ENCODE peak calls at places on chromosome 7, in ten cellular contexts. K is testis, Y is IMR-90, S is stomach, L is right lobe of liver, J is thyroid gland, F is spleen, M is heart left ventricle, A is transverse colon, Z is Peyer's patch. E is an unnamed sample.

GRCh38 chr7:149855368-149856305 is 17.5 kb downstream of the ZNF862 start:
- DNase-seq in M (no peak), J (peak; percentile 92), Y (peak; percentile 88), Z (no peak), K (no peak), L (no peak), A (no peak), S (no peak), F (no peak), E (no peak)

GRCh38 chr7:1859266-1860035 is 189.4 kb downstream of the ELFN1 start:
- DNase-seq in Z (no peak), A (no peak), Y (no peak), J (no peak), K (no peak), F (peak; percentile 64), M (peak; percentile 38), L (no peak), S (no peak), E (no peak)

GRCh38 chr7:147062897-147063296 is 946.3 kb downstream of the CNTNAP2 start:
- DNase-seq in K (no peak), M (no peak), Z (no peak), Y (no peak), J (no peak), S (no peak), A (no peak), F (no peak), L (no peak), E (no peak)

GRCh38 chr7:2521341-2521745 is 1.8 kb downstream of the LFNG start:
- DNase-seq in K (no peak), A (no peak), M (no peak), Y (no peak), J (no peak), S (no peak), L (no peak), F (peak; percentile 84), Z (no peak), E (peak; percentile 25)

GRCh38 chr7:128103498-128104108 is 72.4 kb upstream of the LRRC4 start:
- DNase-seq in J (peak; percentile 22), F (peak; percentile 93), A (no peak), Z (peak; percentile 65), L (no peak), Y (no peak), S (no peak), K (peak; percentile 81), M (peak; percentile 75), E (peak; percentile 32)

GRCh38 chr7:74092321-74092963 is 8.8 kb downstream of the LIMK1 start:
- DNase-seq in S (no peak), Z (peak; percentile 64), F (peak; percentile 79), Y (no peak), L (no peak), J (no peak), M (peak; percentile 81), K (no peak), A (peak; percentile 25), E (no peak)

GRCh38 chr7:128734777-128735342 is 4.3 kb upstream of the CALU start:
- DNase-seq in L (no peak), Y (no peak), S (no peak), M (no peak), A (no peak), K (no peak), J (no peak), F (no peak), Z (no peak), E (no peak)

GRCh38 chr7:71389976-71390375 is 258.0 kb downstream of the GALNT17 start:
- DNase-seq in Z (no peak), L (no peak), A (no peak), J (no peak), Y (no peak), M (no peak), F (no peak), S (no peak), K (peak; percentile 20), E (no peak)

GRCh38 chr7:111029141-111029572 is 61.8 kb upstream of the LRRN3 start:
- DNase-seq in M (no peak), A (no peak), F (no peak), Y (no peak), L (no peak), Z (no peak), S (no peak), J (no peak), K (no peak), E (no peak)

GRCh38 chr7:76352193-76352592 is 6.6 kb downstream of the YWHAG start:
- DNase-seq in Y (peak; percentile 56), S (no peak), A (no peak), K (no peak), Z (no peak), L (no peak), M (no peak), F (no peak), J (no peak), E (no peak)

GRCh38 chr7:11698273-11698930 is 133.6 kb downstream of the THSD7A start:
- DNase-seq in Y (no peak), J (no peak), K (no peak), L (no peak), F (no peak), M (no peak), Z (no peak), S (no peak), A (no peak), E (no peak)
- TF ChIP-seq POLR2A in Y (no peak), J (no peak), K (no peak), L (no peak), F (no peak), M (no peak), Z (no peak), S (no peak), A (no peak), E (no peak)

DNA sequence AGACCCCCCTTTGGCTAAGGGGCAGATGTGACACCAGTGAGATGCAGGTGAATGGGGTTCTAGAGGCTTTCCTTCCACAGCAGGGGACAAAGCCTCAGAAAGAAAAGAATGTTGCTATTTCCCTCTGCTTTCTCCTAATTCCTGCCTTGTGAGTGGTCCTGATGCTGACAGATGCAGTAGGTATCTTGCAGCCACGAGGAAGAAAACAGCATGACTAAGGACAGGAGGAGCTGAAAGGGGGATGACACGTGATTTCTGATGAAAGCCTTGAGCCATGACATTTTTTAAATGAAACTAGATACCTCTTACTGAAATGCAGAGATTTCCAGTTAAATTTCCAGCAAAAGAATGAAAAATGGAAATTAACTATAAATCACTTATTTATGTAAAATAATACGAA is 92.4 kb downstream of the C1GALT1 start:
- DNase-seq in L (no peak), Z (no peak), A (no peak), M (no peak), J (no peak), F (no peak), Y (peak; percentile 33), K (no peak), S (no peak), E (no peak)
- H3K4me1 ChIP-seq in L (no peaks in the 10 kb centered on the region), Z (no peaks in the 10 kb centered on the region), A (no peaks in the 10 kb centered on the region), M (no peaks in the 10 kb centered on the region), J (no peaks in the 10 kb centered on the region), F (no peaks in the 10 kb centered on the region), Y (no peaks in the 10 kb centered on the region), K (no peaks in the 10 kb centered on the region), S (no peaks in the 10 kb centered on the region), E (no peaks in the 10 kb centered on the region)

GRCh38 chr7:117186218-117186617 is 136.6 kb downstream of the WNT2 start:
- DNase-seq in Z (no peak), A (no peak), M (no peak), F (no peak), S (no peak), J (no peak), K (no peak), L (no peak), Y (peak; percentile 85), E (no peak)
- H3K4me3 ChIP-seq in Z (no peak overlapping the region), A (no peak overlapping the region), M (no peak overlapping the region), F (no peak overlapping the region), S (no peak overlapping the region), J (no peak overlapping the region), K (no peak overlapping the region), L (no peak overlapping the region), Y (no peak overlapping the region), E (no peak overlapping the region)

GRCh38 chr7:27179503-27180430 is 5.3 kb downstream of the HOXA11 start:
- DNase-seq in F (peak; percentile 89), L (no peak), K (peak; percentile 78), A (peak; percentile 87), J (peak; percentile 34), Z (no peak), M (peak; percentile 79), S (peak; percentile 47), Y (peak; percentile 45), E (peak; percentile 39)
- TF ChIP-seq POLR2A in F (no peak), L (no peak), K (no peak), A (peak; percentile 66), J (no peak), Z (peak; percentile 11), M (no peak), S (no peak), Y (no peak), E (no peak)

GRCh38 chr7:12643001-12643400 is 44.4 kb upstream of the ARL4A start:
- DNase-seq in Z (no peak), J (no peak), S (no peak), L (no peak), K (no peak), F (no peak), A (no peak), Y (peak; percentile 49), M (no peak), E (no peak)
- H3K4me1 ChIP-seq in Z (no peaks in the 10 kb centered on the region), J (no peaks in the 10 kb centered on the region), S (peaks cover 19% of the 10 kb centered on the region), L (no peaks in the 10 kb centered on the region), K (no peaks in the 10 kb centered on the region), F (peaks cover 14% of the 10 kb centered on the region), A (no peaks in the 10 kb centered on the region), Y (peaks cover 5% of the 10 kb centered on the region), M (no peaks in the 10 kb centered on the region), E (peaks cover 5% of the 10 kb centered on the region)

GRCh38 chr7:26122745-26123144 is 29.3 kb upstream of the NFE2L3 start:
- DNase-seq in Y (no peak), Z (no peak), S (no peak), M (no peak), K (no peak), L (no peak), F (no peak), J (no peak), A (no peak), E (no peak)

GRCh38 chr7:26131056-26131589 is 20.9 kb upstream of the NFE2L3 start:
- DNase-seq in M (no peak), Z (no peak), K (no peak), Y (no peak), F (no peak), S (no peak), A (no peak), L (no peak), J (no peak), E (no peak)

DNA sequence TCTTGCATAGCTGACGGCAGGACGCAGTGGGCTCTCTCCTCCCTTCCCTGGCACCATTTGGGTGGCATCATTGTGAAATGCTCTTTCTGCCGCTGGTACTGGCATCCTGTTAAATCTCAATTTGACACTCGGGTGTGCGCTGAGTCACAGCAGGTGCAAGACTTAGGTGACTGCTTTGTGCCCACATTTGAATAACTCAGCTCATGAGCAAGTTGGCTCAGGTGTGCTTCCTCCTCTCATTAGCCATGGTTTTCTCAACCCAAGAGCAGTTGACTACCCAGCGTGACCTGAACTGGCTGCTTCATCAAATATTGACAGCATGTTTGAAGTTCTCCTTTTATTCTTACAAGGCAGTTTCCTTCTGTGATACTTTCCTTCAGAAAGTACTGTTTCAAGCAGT is 24.6 kb upstream of the NFE2L3 start:
- DNase-seq in J (peak; percentile 23), S (no peak), F (no peak), M (no peak), A (no peak), K (no peak), Z (peak; percentile 26), L (no peak), Y (no peak), E (no peak)
- H3K4me3 ChIP-seq in J (no peak overlapping the region), S (no peak overlapping the region), F (no peak overlapping the region), M (no peak overlapping the region), A (no peak overlapping the region), K (no peak overlapping the region), Z (no peak overlapping the region), L (no peak overlapping the region), Y (no peak overlapping the region), E (no peak overlapping the region)

GRCh38 chr7:96928965-96929364 is 76.4 kb upstream of the DLX6 start:
- DNase-seq in S (no peak), M (no peak), F (no peak), Y (no peak), J (no peak), A (no peak), K (no peak), Z (no peak), L (no peak), E (no peak)
- TF ChIP-seq POLR2A in S (no peak), M (no peak), F (no peak), Y (no peak), J (no peak), A (no peak), K (no peak), Z (no peak), L (no peak), E (no peak)

E was measured in body of pancreas.